ENCODE peak calls at places on chromosomes 6 and 20, in six cellular contexts. One of them, this sample, is unnamed.
A peak's percentile ranks its signal among the peaks of the same experiment; 100 is the strongest.

GRCh38 chr6:133218831-133219230 is 22.3 kb upstream of the EYA4 start:
- DNase-seq in stimulated activated CD4-positive, alpha-beta T cell treated with anti-CD3 and anti-CD28 coated beads, Interleukin-4, amount 100 ng/mL, for 24 hours: no peak
- DNase-seq in germinal center: no peak
- DNase-seq in activated T-helper 2 cell treated with anti-CD3 and anti-CD28 coated beads, Interferon-gamma antibody, Interleukin-2, Interleukin-4, amounts not matched to agents 10 μg/mL and 5 μg/mL and 100 μg/mL, durations not matched to agents 14 hours and 24 hours and 36 hours: no peak
- DNase-seq in WERI-Rb-1: no peak
- DNase-seq in effector memory CD8-positive, alpha-beta T cell: no peak
- DNase-seq in this sample: no peak

GRCh38 chr6:139690007-139690406 is 315.6 kb upstream of the CITED2 start:
- DNase-seq in stimulated activated CD4-positive, alpha-beta T cell treated with anti-CD3 and anti-CD28 coated beads, Interleukin-4, amount 100 ng/mL, for 24 hours: no peak
- DNase-seq in germinal center: no peak
- DNase-seq in activated T-helper 2 cell treated with anti-CD3 and anti-CD28 coated beads, Interferon-gamma antibody, Interleukin-2, Interleukin-4, amounts not matched to agents 10 μg/mL and 5 μg/mL and 100 μg/mL, durations not matched to agents 14 hours and 24 hours and 36 hours: no peak
- DNase-seq in WERI-Rb-1: no peak
- DNase-seq in effector memory CD8-positive, alpha-beta T cell: no peak
- DNase-seq in this sample: no peak

GRCh38 chr6:21887301-21888185 is 294.0 kb downstream of the SOX4 start:
- DNase-seq in stimulated activated CD4-positive, alpha-beta T cell treated with anti-CD3 and anti-CD28 coated beads, Interleukin-4, amount 100 ng/mL, for 24 hours: no peak
- DNase-seq in germinal center: no peak
- DNase-seq in activated T-helper 2 cell treated with anti-CD3 and anti-CD28 coated beads, Interferon-gamma antibody, Interleukin-2, Interleukin-4, amounts not matched to agents 10 μg/mL and 5 μg/mL and 100 μg/mL, durations not matched to agents 14 hours and 24 hours and 36 hours: no peak
- DNase-seq in WERI-Rb-1: no peak
- DNase-seq in effector memory CD8-positive, alpha-beta T cell: no peak
- DNase-seq in this sample: no peak

GRCh38 chr20:11686900-11687543 is 230.7 kb upstream of the BTBD3 start:
- DNase-seq in stimulated activated CD4-positive, alpha-beta T cell treated with anti-CD3 and anti-CD28 coated beads, Interleukin-4, amount 100 ng/mL, for 24 hours: no peak
- DNase-seq in germinal center: no peak
- DNase-seq in activated T-helper 2 cell treated with anti-CD3 and anti-CD28 coated beads, Interferon-gamma antibody, Interleukin-2, Interleukin-4, amounts not matched to agents 10 μg/mL and 5 μg/mL and 100 μg/mL, durations not matched to agents 14 hours and 24 hours and 36 hours: no peak
- DNase-seq in WERI-Rb-1: no peak
- DNase-seq in effector memory CD8-positive, alpha-beta T cell: no peak
- DNase-seq in this sample: no peak

GRCh38 chr6:38012573-38012972 is 193.0 kb downstream of the ZFAND3 start:
- DNase-seq in stimulated activated CD4-positive, alpha-beta T cell treated with anti-CD3 and anti-CD28 coated beads, Interleukin-4, amount 100 ng/mL, for 24 hours: peak; percentile 5
- DNase-seq in germinal center: peak; percentile 65
- DNase-seq in activated T-helper 2 cell treated with anti-CD3 and anti-CD28 coated beads, Interferon-gamma antibody, Interleukin-2, Interleukin-4, amounts not matched to agents 10 μg/mL and 5 μg/mL and 100 μg/mL, durations not matched to agents 14 hours and 24 hours and 36 hours: no peak
- DNase-seq in WERI-Rb-1: peak; percentile 60
- DNase-seq in effector memory CD8-positive, alpha-beta T cell: no peak
- DNase-seq in this sample: peak; percentile 63

GRCh38 chr6:3013486-3013885 is 13.8 kb downstream of the NQO2 start:
- DNase-seq in stimulated activated CD4-positive, alpha-beta T cell treated with anti-CD3 and anti-CD28 coated beads, Interleukin-4, amount 100 ng/mL, for 24 hours: no peak
- DNase-seq in germinal center: no peak
- DNase-seq in activated T-helper 2 cell treated with anti-CD3 and anti-CD28 coated beads, Interferon-gamma antibody, Interleukin-2, Interleukin-4, amounts not matched to agents 10 μg/mL and 5 μg/mL and 100 μg/mL, durations not matched to agents 14 hours and 24 hours and 36 hours: no peak
- DNase-seq in WERI-Rb-1: no peak
- DNase-seq in effector memory CD8-positive, alpha-beta T cell: no peak
- DNase-seq in this sample: no peak

GRCh38 chr20:23265226-23265625 is 85.4 kb upstream of the NXT1 start:
- DNase-seq in stimulated activated CD4-positive, alpha-beta T cell treated with anti-CD3 and anti-CD28 coated beads, Interleukin-4, amount 100 ng/mL, for 24 hours: no peak
- DNase-seq in germinal center: no peak
- DNase-seq in activated T-helper 2 cell treated with anti-CD3 and anti-CD28 coated beads, Interferon-gamma antibody, Interleukin-2, Interleukin-4, amounts not matched to agents 10 μg/mL and 5 μg/mL and 100 μg/mL, durations not matched to agents 14 hours and 24 hours and 36 hours: no peak
- DNase-seq in WERI-Rb-1: no peak
- DNase-seq in effector memory CD8-positive, alpha-beta T cell: no peak
- DNase-seq in this sample: no peak

GRCh38 chr6:815348-815738 is 122.4 kb upstream of the EXOC2 start:
- DNase-seq in stimulated activated CD4-positive, alpha-beta T cell treated with anti-CD3 and anti-CD28 coated beads, Interleukin-4, amount 100 ng/mL, for 24 hours: no peak
- DNase-seq in germinal center: no peak
- DNase-seq in activated T-helper 2 cell treated with anti-CD3 and anti-CD28 coated beads, Interferon-gamma antibody, Interleukin-2, Interleukin-4, amounts not matched to agents 10 μg/mL and 5 μg/mL and 100 μg/mL, durations not matched to agents 14 hours and 24 hours and 36 hours: no peak
- DNase-seq in WERI-Rb-1: peak; percentile 81
- DNase-seq in effector memory CD8-positive, alpha-beta T cell: no peak
- DNase-seq in this sample: no peak

GRCh38 chr6:170345662-170346061 is 39.1 kb downstream of the FAM120B start:
- DNase-seq in stimulated activated CD4-positive, alpha-beta T cell treated with anti-CD3 and anti-CD28 coated beads, Interleukin-4, amount 100 ng/mL, for 24 hours: no peak
- DNase-seq in germinal center: no peak
- DNase-seq in activated T-helper 2 cell treated with anti-CD3 and anti-CD28 coated beads, Interferon-gamma antibody, Interleukin-2, Interleukin-4, amounts not matched to agents 10 μg/mL and 5 μg/mL and 100 μg/mL, durations not matched to agents 14 hours and 24 hours and 36 hours: no peak
- DNase-seq in WERI-Rb-1: no peak
- DNase-seq in effector memory CD8-positive, alpha-beta T cell: no peak
- DNase-seq in this sample: no peak

GRCh38 chr6:2988076-2988425 is 11.6 kb upstream of the NQO2 start:
- DNase-seq in stimulated activated CD4-positive, alpha-beta T cell treated with anti-CD3 and anti-CD28 coated beads, Interleukin-4, amount 100 ng/mL, for 24 hours: no peak
- DNase-seq in germinal center: no peak
- DNase-seq in activated T-helper 2 cell treated with anti-CD3 and anti-CD28 coated beads, Interferon-gamma antibody, Interleukin-2, Interleukin-4, amounts not matched to agents 10 μg/mL and 5 μg/mL and 100 μg/mL, durations not matched to agents 14 hours and 24 hours and 36 hours: no peak
- DNase-seq in WERI-Rb-1: no peak
- DNase-seq in effector memory CD8-positive, alpha-beta T cell: no peak
- DNase-seq in this sample: peak; percentile 10

GRCh38 chr6:122555561-122555960 is 54.6 kb upstream of the PKIB start:
- DNase-seq in stimulated activated CD4-positive, alpha-beta T cell treated with anti-CD3 and anti-CD28 coated beads, Interleukin-4, amount 100 ng/mL, for 24 hours: no peak
- DNase-seq in germinal center: no peak
- DNase-seq in activated T-helper 2 cell treated with anti-CD3 and anti-CD28 coated beads, Interferon-gamma antibody, Interleukin-2, Interleukin-4, amounts not matched to agents 10 μg/mL and 5 μg/mL and 100 μg/mL, durations not matched to agents 14 hours and 24 hours and 36 hours: no peak
- DNase-seq in WERI-Rb-1: no peak
- DNase-seq in effector memory CD8-positive, alpha-beta T cell: no peak
- DNase-seq in this sample: no peak

GRCh38 chr6:33597551-33598322 is 17.7 kb upstream of the BAK1 start:
- DNase-seq in stimulated activated CD4-positive, alpha-beta T cell treated with anti-CD3 and anti-CD28 coated beads, Interleukin-4, amount 100 ng/mL, for 24 hours: no peak
- DNase-seq in germinal center: no peak
- DNase-seq in activated T-helper 2 cell treated with anti-CD3 and anti-CD28 coated beads, Interferon-gamma antibody, Interleukin-2, Interleukin-4, amounts not matched to agents 10 μg/mL and 5 μg/mL and 100 μg/mL, durations not matched to agents 14 hours and 24 hours and 36 hours: no peak
- DNase-seq in WERI-Rb-1: no peak
- DNase-seq in effector memory CD8-positive, alpha-beta T cell: no peak
- DNase-seq in this sample: no peak

GRCh38 chr6:132814716-132815570 is 574 bp downstream of the RPS12 start:
- DNase-seq in stimulated activated CD4-positive, alpha-beta T cell treated with anti-CD3 and anti-CD28 coated beads, Interleukin-4, amount 100 ng/mL, for 24 hours: peak; percentile 45
- DNase-seq in germinal center: no peak
- DNase-seq in activated T-helper 2 cell treated with anti-CD3 and anti-CD28 coated beads, Interferon-gamma antibody, Interleukin-2, Interleukin-4, amounts not matched to agents 10 μg/mL and 5 μg/mL and 100 μg/mL, durations not matched to agents 14 hours and 24 hours and 36 hours: no peak
- DNase-seq in WERI-Rb-1: no peak
- DNase-seq in effector memory CD8-positive, alpha-beta T cell: no peak
- DNase-seq in this sample: peak; percentile 52

GRCh38 chr20:51160011-51160410 is 137.1 kb upstream of the KCNG1 start:
- DNase-seq in stimulated activated CD4-positive, alpha-beta T cell treated with anti-CD3 and anti-CD28 coated beads, Interleukin-4, amount 100 ng/mL, for 24 hours: no peak
- DNase-seq in germinal center: no peak
- DNase-seq in activated T-helper 2 cell treated with anti-CD3 and anti-CD28 coated beads, Interferon-gamma antibody, Interleukin-2, Interleukin-4, amounts not matched to agents 10 μg/mL and 5 μg/mL and 100 μg/mL, durations not matched to agents 14 hours and 24 hours and 36 hours: no peak
- DNase-seq in WERI-Rb-1: no peak
- DNase-seq in effector memory CD8-positive, alpha-beta T cell: no peak
- DNase-seq in this sample: no peak

This sample was measured in NAMALWA.